ENCODE peak calls at places on chromosomes 4 and X, in six cellular contexts. G, Q, I, X, E and R are unnamed samples.

GRCh38 chr4:85482000-85482738 is 7.2 kb downstream of the ARHGAP24 start:
- DNase-seq in G (no peak), Q (no peak), I (no peak), X (no peak), E (no peak), R (no peak)

GRCh38 chr4:152277333-152277732 is 258.6 kb downstream of the FBXW7 start:
- DNase-seq in G (no peak), Q (no peak), I (no peak), X (no peak), E (no peak), R (no peak)

GRCh38 chr4:22385615-22386014 is 130.3 kb downstream of the ADGRA3 start:
- DNase-seq in G (no peak), Q (no peak), I (peak), X (no peak), E (peak), R (peak)

GRCh38 chr4:136136566-136136965 is 1395.7 kb downstream of the PCDH18 start:
- DNase-seq in G (no peak), Q (no peak), I (no peak), X (no peak), E (no peak), R (no peak)

GRCh38 chrX:122880952-122881351 is 303.1 kb upstream of the GRIA3 start:
- DNase-seq in G (no peak), Q (no peak), I (no peak), X (peak), E (no peak), R (no peak)

GRCh38 chr4:29051381-29051965 is 1668.7 kb upstream of the PCDH7 start:
- DNase-seq in G (peak), Q (no peak), I (peak), X (no peak), E (no peak), R (peak)

GRCh38 chrX:22135994-22136684 is 104.0 kb downstream of the PHEX start:
- DNase-seq in G (peak), Q (no peak), I (peak), X (no peak), E (peak), R (peak)

GRCh38 chr4:138062929-138063328 is 179.2 kb downstream of the SLC7A11 start:
- DNase-seq in G (no peak), Q (no peak), I (peak), X (peak), E (peak), R (peak)

GRCh38 chr4:1246111-1246881 is 2.6 kb downstream of the CTBP1 start:
- DNase-seq in G (no peak), Q (no peak), I (no peak), X (peak), E (peak), R (peak)

GRCh38 chrX:25003066-25003849 is 12.5 kb downstream of the ARX start:
- DNase-seq in G (no peak), Q (no peak), I (no peak), X (peak), E (peak), R (no peak)

GRCh38 chrX:44974462-44974861 is 101.5 kb downstream of the KDM6A start:
- DNase-seq in G (no peak), Q (no peak), I (peak), X (no peak), E (peak), R (peak)

GRCh38 chr4:38514465-38515146 is 149.4 kb upstream of the KLF3 start:
- DNase-seq in G (no peak), Q (no peak), I (no peak), X (no peak), E (no peak), R (no peak)

GRCh38 chr4:40046311-40046980 is 10.2 kb upstream of the N4BP2 start:
- DNase-seq in G (no peak), Q (no peak), I (peak), X (no peak), E (peak), R (peak)

GRCh38 chr4:10403633-10404445 is 53.4 kb downstream of the ZNF518B start:
- DNase-seq in G (peak), Q (no peak), I (peak), X (no peak), E (peak), R (peak)

GRCh38 chr4:15920723-15921591 is 17.6 kb downstream of the FGFBP1 start:
- DNase-seq in G (no peak), Q (no peak), I (peak), X (no peak), E (peak), R (peak)

GRCh38 chr4:173367285-173367684 is 3.5 kb upstream of the SAP30 start:
- DNase-seq in G (no peak), Q (no peak), I (peak), X (no peak), E (no peak), R (no peak)

GRCh38 chr4:87697272-87697671 is 47.2 kb downstream of the DMP1 start:
- DNase-seq in G (no peak), Q (no peak), I (no peak), X (no peak), E (no peak), R (no peak)

GRCh38 chr4:1105662-1106061 is 7.7 kb downstream of the RNF212 start:
- DNase-seq in G (peak), Q (no peak), I (no peak), X (no peak), E (no peak), R (no peak)

GRCh38 chr4:33780952-33781655 is 2463.2 kb downstream of the ARAP2 start:
- DNase-seq in G (no peak), Q (no peak), I (peak), X (no peak), E (no peak), R (peak)

GRCh38 chrX:17294561-17294960 is 80.4 kb upstream of the NHS start:
- DNase-seq in G (no peak), Q (no peak), I (no peak), X (no peak), E (peak), R (no peak)

GRCh38 chr4:95421869-95422268 is 126.9 kb downstream of the UNC5C start:
- DNase-seq in G (no peak), Q (no peak), I (no peak), X (no peak), E (no peak), R (no peak)

GRCh38 chrX:56783450-56783831 is 54.4 kb downstream of the NBDY start:
- DNase-seq in G (no peak), Q (no peak), I (peak), X (peak), E (peak), R (no peak)

GRCh38 chr4:48228887-48229462 is 40.7 kb downstream of the TEC start:
- DNase-seq in G (no peak), Q (no peak), I (peak), X (no peak), E (peak), R (no peak)

GRCh38 chr4:78424456-78424855 is 127.1 kb upstream of the ANXA3 start:
- DNase-seq in G (no peak), Q (no peak), I (no peak), X (no peak), E (no peak), R (no peak)

GRCh38 chr4:101019313-101019712 is 328.0 kb downstream of the PPP3CA start:
- DNase-seq in G (no peak), Q (no peak), I (no peak), X (no peak), E (no peak), R (no peak)

GRCh38 chr4:101019941-101020401 is 327.4 kb downstream of the PPP3CA start:
- DNase-seq in G (no peak), Q (no peak), I (peak), X (no peak), E (no peak), R (peak)

GRCh38 chr4:101022151-101023024 is 324.9 kb downstream of the PPP3CA start:
- DNase-seq in G (no peak), Q (no peak), I (peak), X (no peak), E (peak), R (no peak)

GRCh38 chr4:101018836-101019235 is 328.5 kb downstream of the PPP3CA start:
- DNase-seq in G (no peak), Q (no peak), I (no peak), X (no peak), E (no peak), R (no peak)

GRCh38 chr4:101020956-101021355 is 326.4 kb downstream of the PPP3CA start:
- DNase-seq in G (no peak), Q (no peak), I (peak), X (no peak), E (no peak), R (peak)
- H2BK5ac ChIP-seq in G (no peak), Q (peak), I (peak), X (no peak), E (no peak), R (no peak)

DNA sequence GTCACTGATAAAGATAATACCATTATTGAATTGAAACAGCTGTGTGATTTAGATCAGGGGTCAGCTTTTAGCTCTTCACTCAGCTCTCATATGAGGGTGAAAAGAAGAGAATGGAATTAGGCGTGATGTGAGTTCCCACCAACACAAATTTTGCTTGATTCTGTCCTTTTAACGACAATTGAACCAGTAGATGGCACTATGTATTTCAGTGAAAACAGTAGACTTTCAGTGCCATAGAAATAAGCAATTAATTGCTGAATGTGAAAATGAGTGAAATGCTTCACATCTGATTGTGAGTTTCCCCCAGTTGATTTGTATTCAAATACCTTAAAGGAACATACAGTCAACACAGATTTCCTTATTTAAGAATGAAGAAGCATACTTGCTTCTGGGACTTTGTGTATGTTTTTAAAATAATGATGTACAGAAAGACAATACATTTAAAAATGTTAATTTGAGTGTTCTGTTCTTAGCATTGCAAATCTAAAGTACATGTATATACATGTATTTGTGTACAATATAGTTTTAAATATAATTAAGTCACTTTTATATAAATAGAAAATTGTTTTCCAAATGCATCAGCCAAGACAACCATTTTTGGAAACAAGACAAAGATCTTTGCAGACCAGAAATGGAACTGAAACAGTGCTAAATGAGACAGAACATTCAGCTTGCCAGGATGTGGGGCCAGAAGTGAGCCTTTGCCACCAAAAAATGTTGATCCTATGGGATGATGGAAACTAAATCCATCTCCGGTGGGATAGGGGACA is 178.8 kb downstream of the SNCA start:
- DNase-seq in G (no peak), Q (no peak), I (peak), X (no peak), E (peak), R (peak)
- H2AFZ ChIP-seq in G (peak), Q (peak), I (no peak), X (no peak), E (no peak), R (no peak)

GRCh38 chrX:153726286-153727107 is 1.8 kb downstream of the ABCD1 start:
- DNase-seq in G (peak), Q (peak), I (peak), X (peak), E (peak), R (peak)

GRCh38 chrX:153724252-153725038 is at the start of the genes ABCD1 and BCAP31:
- DNase-seq in G (peak), Q (peak), I (peak), X (peak), E (peak), R (peak)

GRCh38 chrX:153723351-153724251 is 586 bp downstream of the BCAP31 start:
- DNase-seq in G (peak), Q (peak), I (peak), X (peak), E (peak), R (peak)

GRCh38 chrX:153725832-153726285 is 1.2 kb downstream of the ABCD1 start:
- DNase-seq in G (no peak), Q (no peak), I (no peak), X (no peak), E (no peak), R (no peak)

DNA sequence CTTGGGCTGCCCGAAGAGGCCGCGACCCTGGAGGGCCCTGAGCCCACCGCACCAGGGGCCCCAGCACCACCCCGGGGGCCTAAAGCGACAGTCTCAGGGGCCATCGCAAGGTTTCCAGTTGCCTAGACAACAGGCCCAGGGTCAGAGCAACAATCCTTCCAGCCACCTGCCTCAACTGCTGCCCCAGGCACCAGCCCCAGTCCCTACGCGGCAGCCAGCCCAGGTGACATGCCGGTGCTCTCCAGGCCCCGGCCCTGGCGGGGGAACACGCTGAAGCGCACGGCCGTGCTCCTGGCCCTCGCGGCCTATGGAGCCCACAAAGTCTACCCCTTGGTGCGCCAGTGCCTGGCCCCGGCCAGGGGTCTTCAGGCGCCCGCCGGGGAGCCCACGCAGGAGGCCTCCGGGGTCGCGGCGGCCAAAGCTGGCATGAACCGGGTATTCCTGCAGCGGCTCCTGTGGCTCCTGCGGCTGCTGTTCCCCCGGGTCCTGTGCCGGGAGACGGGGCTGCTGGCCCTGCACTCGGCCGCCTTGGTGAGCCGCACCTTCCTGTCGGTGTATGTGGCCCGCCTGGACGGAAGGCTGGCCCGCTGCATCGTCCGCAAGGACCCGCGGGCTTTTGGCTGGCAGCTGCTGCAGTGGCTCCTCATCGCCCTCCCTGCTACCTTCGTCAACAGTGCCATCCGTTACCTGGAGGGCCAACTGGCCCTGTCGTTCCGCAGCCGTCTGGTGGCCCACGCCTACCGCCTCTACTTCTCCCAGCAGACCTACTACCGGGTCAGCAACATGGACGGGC is 579 bp downstream of the ABCD1 start:
- DNase-seq in G (no peak), Q (peak), I (no peak), X (no peak), E (peak), R (no peak)
- H2BK5ac ChIP-seq in G (no peak), Q (no peak), I (peak), X (no peak), E (peak), R (no peak)

GRCh38 chrX:134406230-134406794 is 53.7 kb upstream of the HPRT1 start:
- DNase-seq in G (no peak), Q (no peak), I (no peak), X (no peak), E (peak), R (peak)

DNA sequence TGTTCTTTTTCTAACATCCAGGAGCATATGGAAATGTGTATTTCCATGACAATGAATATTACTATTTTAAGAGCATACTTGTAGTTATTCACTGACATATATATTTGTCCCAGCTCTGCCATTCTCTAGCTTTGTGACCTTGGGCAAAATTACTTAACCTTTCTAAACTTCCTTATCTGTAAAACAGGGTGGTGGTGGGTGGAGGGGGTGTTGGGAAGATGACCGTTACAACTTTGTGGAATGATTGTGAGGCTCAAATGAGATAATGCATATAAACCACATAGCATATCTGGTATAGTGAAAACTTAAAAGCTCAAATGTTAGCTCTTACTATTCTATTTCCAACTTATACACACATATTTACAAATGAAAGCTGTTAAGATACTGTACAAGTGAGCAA is 53.0 kb upstream of the HPRT1 start:
- DNase-seq in G (no peak), Q (no peak), I (no peak), X (no peak), E (no peak), R (no peak)
- H2AFZ ChIP-seq in G (no peak), Q (no peak), I (no peak), X (no peak), E (no peak), R (no peak)